ENCODE peak calls at places on chromosomes 13 and 19, in nine cellular contexts. R is CD8-positive, alpha-beta T cell; N is astrocyte; L is psoas muscle; D is tibial artery; W is right cardiac atrium; X is pancreas; O is left ventricle myocardium inferior; U is breast epithelium. E is an unnamed sample.

GRCh38 chr13:41588899-41589298 is 131.5 kb downstream of the RGCC start:
- DNase-seq in X (no peak), N (peak), R (no peak), U (no peak), L (no peak), W (no peak), D (no peak), O (no peak), E (no peak)

GRCh38 chr13:113915786-113916329 is 52.0 kb upstream of the GAS6 start:
- DNase-seq in N (no peak), X (peak), D (no peak), U (peak), W (no peak), O (no peak), L (no peak), R (no peak), E (no peak)

GRCh38 chr19:7874080-7874856 is at the start of gene PRR36:
- DNase-seq in O (no peak), U (peak), R (no peak), N (no peak), W (peak), L (no peak), D (no peak), X (peak), E (no peak)

GRCh38 chr13:109869312-109870237 is 83.2 kb upstream of the IRS2 start:
- DNase-seq in N (peak), X (peak), W (peak), U (peak), L (peak), O (peak), R (no peak), D (peak), E (peak)

GRCh38 chr13:110421061-110421460 is 114.0 kb downstream of the COL4A2 start:
- DNase-seq in N (peak), L (no peak), O (no peak), X (no peak), W (no peak), D (no peak), R (no peak), U (no peak), E (no peak)

GRCh38 chr13:48892311-48892710 is 83.4 kb upstream of the FNDC3A start:
- DNase-seq in X (no peak), N (peak), D (no peak), L (no peak), W (no peak), R (no peak), O (no peak), U (no peak), E (no peak)

GRCh38 chr13:111396457-111396856 is 76.0 kb downstream of the TEX29 start:
- DNase-seq in O (no peak), X (no peak), D (peak), R (no peak), L (no peak), U (no peak), N (no peak), W (no peak), E (no peak)

GRCh38 chr13:72341904-72342303 is 385.5 kb downstream of the MZT1 start:
- DNase-seq in L (no peak), R (no peak), D (no peak), U (no peak), N (no peak), O (no peak), X (no peak), W (no peak), E (no peak)

GRCh38 chr19:10339380-10339960 is at the start of gene ICAM3:
- DNase-seq in W (peak), U (no peak), R (no peak), O (peak), N (no peak), X (no peak), L (no peak), D (no peak), E (no peak)

GRCh38 chr13:40798380-40798779 is 9.0 kb downstream of the SLC25A15 start:
- DNase-seq in R (no peak), W (no peak), N (no peak), O (no peak), U (no peak), X (peak), L (no peak), D (no peak), E (no peak)

GRCh38 chr19:35430382-35431146 is 17.5 kb upstream of the FFAR2 start:
- DNase-seq in D (no peak), O (no peak), X (no peak), R (no peak), U (no peak), W (no peak), N (no peak), L (no peak), E (no peak)

GRCh38 chr19:18438331-18439024 is 545 bp upstream of the ISYNA1 start:
- DNase-seq in N (no peak), D (peak), X (peak), U (peak), O (peak), W (peak), R (no peak), L (no peak), E (no peak)

GRCh38 chr19:18437481-18438330 is at the start of gene ISYNA1:
- DNase-seq in N (no peak), R (no peak), O (peak), U (peak), L (peak), D (no peak), W (peak), X (peak), E (no peak)

GRCh38 chr19:18435848-18436631 is 1.9 kb downstream of the ISYNA1 start:
- DNase-seq in L (no peak), X (no peak), W (no peak), U (no peak), D (no peak), O (no peak), R (no peak), N (no peak), E (no peak)

GRCh38 chr19:18435185-18435841 is 2.6 kb downstream of the ISYNA1 start:
- DNase-seq in U (no peak), W (peak), O (no peak), X (no peak), D (no peak), R (no peak), N (no peak), L (no peak), E (no peak)

DNA sequence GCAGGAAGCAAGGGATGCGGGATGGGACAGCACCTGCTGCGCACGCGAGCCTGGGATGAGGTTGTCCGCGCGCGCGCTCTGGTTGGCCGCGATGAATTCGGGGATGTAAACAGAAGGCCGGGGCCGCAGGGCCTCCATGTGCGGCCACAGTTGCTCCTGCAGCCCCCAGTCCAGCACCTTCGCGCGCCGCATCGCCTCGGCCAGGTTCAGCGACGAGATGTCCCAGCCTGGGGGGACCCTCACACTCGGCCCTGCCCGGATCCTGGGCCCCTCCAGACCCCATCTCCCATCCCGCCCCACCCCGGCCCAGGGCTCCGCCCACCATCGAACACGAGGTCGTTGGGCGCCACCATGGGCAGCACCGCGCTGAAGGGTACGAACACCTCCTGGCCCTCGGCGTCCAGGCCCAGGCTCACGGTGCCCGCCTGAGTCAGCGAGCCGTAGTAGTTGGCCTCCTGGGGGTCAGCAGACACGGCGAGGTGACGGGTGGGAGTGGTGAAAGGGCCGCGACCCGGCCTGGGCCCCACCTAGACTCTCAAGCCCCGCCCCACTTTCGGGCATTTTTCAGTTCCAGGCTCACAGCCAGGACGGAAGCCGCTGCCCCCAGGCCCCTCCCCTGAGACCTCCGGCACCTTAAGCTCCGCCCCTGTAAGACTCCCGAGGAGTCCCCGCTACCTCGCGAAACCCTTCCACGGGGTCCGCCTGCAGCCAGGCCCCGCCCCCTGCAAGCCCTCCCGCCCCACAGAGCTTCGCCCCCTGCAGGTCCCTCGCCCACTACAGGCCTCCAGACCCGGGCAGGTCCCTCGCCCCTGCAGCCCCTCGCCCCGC is 1.1 kb downstream of the ISYNA1 start:
- DNase-seq in R (peak), U (peak), W (peak), X (peak), O (peak), D (peak), N (peak), L (peak), E (no peak)
- H3K27ac ChIP-seq in R (no peak), U (peak), W (no peak), X (peak), O (peak), D (peak), N (no peak), L (peak), E (no peak)

DNA sequence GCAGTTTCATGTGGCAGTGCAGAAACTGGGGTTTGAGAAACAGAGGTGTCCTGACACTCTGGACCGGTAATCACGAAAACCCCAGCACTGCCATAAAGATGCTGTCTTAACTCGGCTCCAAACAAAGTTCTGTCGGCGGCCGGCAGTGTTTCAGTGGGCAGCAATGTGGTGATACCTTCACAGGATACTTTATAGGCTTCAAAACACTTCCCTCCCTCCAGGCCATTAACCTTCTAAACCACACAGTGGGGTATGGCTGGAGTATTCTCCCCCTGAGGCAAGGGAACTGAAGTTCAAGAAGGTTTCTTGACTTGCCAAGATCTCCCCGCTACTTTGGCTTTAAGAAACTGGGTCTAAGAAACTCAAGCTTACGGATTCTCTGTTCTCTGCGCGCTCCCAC is 1.1 kb downstream of the RUBCNL start:
- DNase-seq in D (no peak), U (no peak), R (no peak), O (no peak), L (no peak), X (no peak), N (no peak), W (no peak), E (no peak)
- H3K4me3 ChIP-seq in D (peak), U (peak), R (no peak), O (peak), L (peak), X (no peak), N (no peak), W (peak), E (peak)

GRCh38 chr13:51944428-51944827 is 66.8 kb downstream of the ATP7B start:
- DNase-seq in X (no peak), O (no peak), R (no peak), D (no peak), U (no peak), W (no peak), L (no peak), N (no peak), E (no peak)

GRCh38 chr13:51943721-51944120 is 67.5 kb downstream of the ATP7B start:
- DNase-seq in D (no peak), L (no peak), W (no peak), R (no peak), U (no peak), N (no peak), X (no peak), O (no peak), E (no peak)

GRCh38 chr13:51945149-51945548 is 66.1 kb downstream of the ATP7B start:
- DNase-seq in N (no peak), X (no peak), D (no peak), W (no peak), O (no peak), R (no peak), U (no peak), L (no peak), E (no peak)

GRCh38 chr13:51942189-51942588 is 69.1 kb downstream of the ATP7B start:
- DNase-seq in U (no peak), N (no peak), O (no peak), W (no peak), R (no peak), X (no peak), D (no peak), L (no peak), E (no peak)

GRCh38 chr13:51946163-51946669 is 65.0 kb downstream of the ATP7B start:
- DNase-seq in N (no peak), O (no peak), L (no peak), W (no peak), D (no peak), U (no peak), X (no peak), R (no peak), E (no peak)
- H3K27ac ChIP-seq in N (no peak), O (no peak), L (no peak), W (no peak), D (no peak), U (no peak), X (no peak), R (no peak), E (no peak)

GRCh38 chr19:48720251-48720612 is 707 bp upstream of the MAMSTR start:
- DNase-seq in U (no peak), X (no peak), W (no peak), L (peak), R (no peak), N (no peak), O (peak), D (no peak), E (no peak)
- H3K4me3 ChIP-seq in U (peak), X (no peak), W (peak), L (peak), R (no peak), N (peak), O (peak), D (peak), E (peak)